ENCODE peak calls at places on chromosomes 4 and X, in four cellular contexts. R is HepG2, G is left lung, H is PC-9. O is an unnamed sample.

GRCh38 chr4:98433608-98434198 is 172.5 kb downstream of the RAP1GDS1 start:
- DNase-seq in R (no peak), G (no peak), H (no peak), O (no peak)

GRCh38 chrX:63275127-63275526 is 76.0 kb downstream of the SPIN4 start:
- DNase-seq in R (peak), G (no peak), H (peak), O (no peak)

GRCh38 chr4:189090174-189090814 is 850.4 kb upstream of the FRG1 start:
- DNase-seq in R (peak), G (no peak), H (no peak), O (no peak)

GRCh38 chr4:84503495-84504437 is 4.7 kb upstream of the NKX6-1 start:
- DNase-seq in R (peak), G (no peak), H (peak), O (no peak)

GRCh38 chr4:675036-675804 is 878 bp downstream of the MYL5 start:
- DNase-seq in R (no peak), G (peak), H (no peak), O (no peak)

GRCh38 chr4:155060419-155060818 is 148.0 kb upstream of the NPY2R start:
- DNase-seq in R (no peak), G (no peak), H (no peak), O (no peak)

GRCh38 chrX:141903400-141904155 is at the start of gene MAGEC1:
- DNase-seq in R (no peak), G (no peak), H (no peak), O (no peak)

GRCh38 chr4:13355036-13355910 is 128.9 kb downstream of the RAB28 start:
- DNase-seq in R (no peak), G (no peak), H (no peak), O (no peak)

GRCh38 chr4:151573945-151574344 is 165.0 kb downstream of the FHIP1A start:
- DNase-seq in R (no peak), G (no peak), H (no peak), O (no peak)

GRCh38 chr4:154490589-154491340 is 834 bp downstream of the DCHS2 start:
- DNase-seq in R (no peak), G (peak), H (no peak), O (peak)

GRCh38 chr4:106996490-106996889 is 39.6 kb downstream of the DKK2 start:
- DNase-seq in R (no peak), G (no peak), H (no peak), O (no peak)

GRCh38 chr4:25098964-25099843 is 61.0 kb downstream of the SEPSECS start:
- DNase-seq in R (no peak), G (no peak), H (no peak), O (no peak)

GRCh38 chr4:38753021-38753806 is 29.6 kb downstream of the TLR10 start:
- DNase-seq in R (peak), G (no peak), H (peak), O (peak)

GRCh38 chr4:185123479-185123878 is 19.6 kb upstream of the SLC25A4 start:
- DNase-seq in R (no peak), G (no peak), H (no peak), O (no peak)

GRCh38 chr4:185122681-185123345 is 20.3 kb upstream of the SLC25A4 start:
- DNase-seq in R (no peak), G (no peak), H (no peak), O (no peak)

GRCh38 chr4:185128272-185129119 is 14.6 kb upstream of the SLC25A4 start:
- DNase-seq in R (no peak), G (peak), H (peak), O (no peak)

GRCh38 chr4:185127021-185127925 is 15.8 kb upstream of the SLC25A4 start:
- DNase-seq in R (no peak), G (peak), H (peak), O (no peak)
- H3K4me3 ChIP-seq in R (peak), G (peak), H (no peak), O (peak)

GRCh38 chrX:40153335-40154221 is 55.8 kb upstream of the BCOR start:
- DNase-seq in R (no peak), G (peak), H (no peak), O (no peak)
- TF ChIP-seq CTCF in R (no peak), G (no peak), H (no peak), O (no peak)

GRCh38 chr4:55382515-55383003 is 13.2 kb upstream of the TMEM165 start:
- DNase-seq in R (no peak), G (no peak), H (no peak), O (no peak)

GRCh38 chr4:55386073-55386472 is 9.7 kb upstream of the TMEM165 start:
- DNase-seq in R (peak), G (no peak), H (no peak), O (no peak)

GRCh38 chr4:55385201-55385649 is 10.5 kb upstream of the TMEM165 start:
- DNase-seq in R (peak), G (no peak), H (no peak), O (no peak)

GRCh38 chr4:55381502-55381901 is 14.3 kb upstream of the TMEM165 start:
- DNase-seq in R (no peak), G (no peak), H (no peak), O (no peak)

GRCh38 chr4:55386840-55387239 is 8.9 kb upstream of the TMEM165 start:
- DNase-seq in R (peak), G (no peak), H (no peak), O (no peak)
- H3K27ac ChIP-seq in R (no peak), G (no peak), H (no peak), O (no peak)

DNA sequence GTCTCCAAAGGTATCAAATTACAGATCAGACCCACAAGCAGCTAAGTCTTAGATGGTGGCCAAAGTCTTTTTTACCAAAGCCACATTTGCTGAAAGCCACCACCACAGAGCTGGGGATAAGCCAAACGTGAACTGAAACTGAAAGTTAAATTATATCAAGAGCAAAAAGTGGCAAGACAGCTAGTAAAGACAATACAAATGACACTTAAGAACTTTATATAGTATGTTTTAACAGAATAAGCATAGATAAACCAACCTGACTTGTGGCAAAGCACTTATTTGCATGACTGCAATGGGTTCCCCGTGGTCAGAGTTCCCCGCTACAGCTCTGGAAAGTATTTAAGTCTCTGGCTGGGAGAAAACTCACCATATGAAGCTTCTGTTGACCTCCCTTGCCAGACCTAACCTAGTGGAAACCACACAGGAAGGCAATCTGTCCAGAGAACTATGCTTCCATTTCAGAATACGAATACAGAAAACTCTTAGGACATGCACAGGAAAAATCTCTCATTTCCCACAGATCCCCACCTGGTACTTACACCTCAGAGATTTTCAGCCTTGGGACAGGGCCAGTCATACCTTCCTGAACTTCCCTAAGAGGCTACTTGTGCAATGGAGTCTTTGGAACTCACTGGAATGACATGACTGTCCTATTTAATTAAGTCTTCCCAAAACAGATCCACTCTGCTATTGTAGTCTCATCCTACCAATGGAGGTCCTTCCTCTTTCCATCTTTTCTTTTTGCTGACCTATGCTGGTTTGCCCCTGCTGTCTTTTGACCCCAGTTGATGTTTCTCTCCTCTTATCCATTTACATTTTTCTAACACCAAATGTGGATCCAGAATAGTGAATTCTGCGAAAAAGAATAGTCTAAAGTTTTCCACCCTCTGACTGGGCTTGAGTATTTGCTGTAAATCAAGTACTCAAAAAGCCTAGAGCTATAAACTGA is 225.1 kb downstream of the NR3C2 start:
- DNase-seq in R (no peak), G (no peak), H (no peak), O (no peak)
- H3K4me3 ChIP-seq in R (no peak), G (peak), H (no peak), O (peak)

DNA sequence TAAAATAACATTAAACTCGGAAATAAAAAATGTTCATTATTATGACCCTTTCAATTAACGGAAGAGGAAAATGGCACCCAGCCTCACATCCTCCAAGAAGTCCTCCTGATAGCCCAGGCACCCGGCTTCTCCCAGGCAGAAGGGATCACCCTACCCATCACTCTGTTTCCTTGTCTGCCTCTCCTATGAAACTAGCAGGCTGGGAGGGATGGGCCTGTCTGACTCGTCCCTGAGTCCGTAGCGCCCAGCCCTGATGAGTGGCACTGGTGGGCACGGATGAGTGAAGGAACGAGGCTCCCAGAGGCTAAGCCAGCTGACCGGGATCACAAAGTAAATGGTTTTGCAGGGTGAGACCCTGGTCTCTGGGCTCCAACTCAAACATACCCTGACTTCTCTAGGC is 28.6 kb upstream of the KIAA0232 start:
- DNase-seq in R (no peak), G (no peak), H (no peak), O (no peak)
- TF ChIP-seq CTCF in R (no peak), G (no peak), H (no peak), O (no peak)

GRCh38 chr4:87677731-87678130 is 27.7 kb downstream of the DMP1 start:
- DNase-seq in R (no peak), G (no peak), H (no peak), O (no peak)
- H3K27ac ChIP-seq in R (no peak), G (no peak), H (no peak), O (no peak)

GRCh38 chr4:2961411-2962098 is 1.7 kb downstream of the NOP14 start:
- DNase-seq in R (peak), G (no peak), H (no peak), O (no peak)

GRCh38 chr4:2963185-2964076 is at the start of the genes GRK4 and NOP14:
- DNase-seq in R (peak), G (peak), H (peak), O (peak)

GRCh38 chr4:2962614-2963184 is 507 bp downstream of the NOP14 start:
- DNase-seq in R (peak), G (no peak), H (peak), O (no peak)

GRCh38 chr4:2964077-2964471 is 703 bp downstream of the GRK4 start:
- DNase-seq in R (no peak), G (no peak), H (no peak), O (no peak)

DNA sequence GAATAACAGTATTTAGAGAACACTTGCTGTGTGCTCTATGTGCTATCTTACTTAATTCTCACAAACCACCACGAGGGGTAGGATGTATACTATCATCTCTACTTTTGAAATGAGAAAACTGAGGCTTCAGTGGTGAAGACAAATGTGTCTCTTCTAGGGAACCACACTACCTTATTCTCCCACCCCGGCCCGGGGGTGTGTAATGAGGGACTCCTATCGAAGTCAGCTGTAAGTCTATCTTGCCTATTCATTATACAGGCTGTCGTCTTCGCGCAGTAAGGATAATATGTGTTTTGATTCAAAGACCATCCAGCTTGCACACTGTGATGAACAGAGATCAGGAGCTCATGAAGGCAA is 1.1 kb downstream of the NOP14 start:
- DNase-seq in R (no peak), G (no peak), H (no peak), O (no peak)
- H3K4me3 ChIP-seq in R (peak), G (peak), H (peak), O (peak)

GRCh38 chrX:65136424-65136823 is 160.2 kb upstream of the ZC4H2 start:
- DNase-seq in R (no peak), G (no peak), H (no peak), O (no peak)
- TF ChIP-seq CTCF in R (no peak), G (no peak), H (no peak), O (no peak)

GRCh38 chrX:38438321-38438720 is 85.9 kb downstream of the OTC start:
- DNase-seq in R (no peak), G (no peak), H (no peak), O (no peak)
- H3K27ac ChIP-seq in R (no peak), G (no peak), H (no peak), O (no peak)

DNA sequence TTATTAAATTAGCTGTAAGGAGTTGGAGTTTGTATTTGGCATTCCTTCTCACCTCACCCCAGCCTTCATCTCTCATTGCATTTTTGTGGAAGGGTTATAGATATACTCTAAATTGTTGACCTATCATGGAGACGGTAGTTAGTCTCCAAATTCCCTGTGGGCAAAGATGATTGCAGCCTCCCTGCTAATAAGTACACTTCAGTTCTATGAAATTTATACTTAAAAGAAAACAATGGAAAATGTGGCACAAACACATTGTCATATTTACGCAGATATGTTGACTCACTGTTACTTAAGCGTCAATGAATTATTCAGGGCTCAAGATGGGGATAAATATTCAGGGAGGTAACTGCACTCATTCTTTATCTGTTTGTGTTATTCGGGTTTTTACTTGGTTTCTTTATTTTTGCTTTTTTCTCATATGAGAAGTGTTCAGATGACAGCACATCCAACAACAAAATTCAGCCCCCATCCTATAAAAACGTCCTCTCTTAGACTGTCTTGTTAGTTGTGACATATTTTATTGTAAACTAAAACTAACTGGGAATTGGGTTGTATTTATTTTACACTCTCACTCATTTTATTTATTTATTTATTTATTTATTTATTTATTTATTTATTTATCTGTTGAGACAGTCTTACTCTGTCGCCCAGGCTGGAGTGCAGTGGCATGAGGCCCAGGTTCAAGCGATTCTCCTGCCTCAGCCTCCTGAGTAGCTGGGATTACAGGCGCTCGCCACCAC is 44.2 kb downstream of the PALLD start:
- DNase-seq in R (no peak), G (no peak), H (no peak), O (no peak)
- H3K4me3 ChIP-seq in R (no peak), G (no peak), H (no peak), O (no peak)

O was measured in esophagus muscularis mucosa.